ENCODE peak calls at places on chromosomes 3 and 15, in five cellular contexts. L is HCT116, K is hepatocyte, F is left ventricle myocardium inferior, P is tibial artery. O is an unnamed sample. For H3K9me3, the result is how much of the 10 kb centered on the place peaks cover.

GRCh38 chr3:107913671-107914070 is 177.2 kb downstream of the CD47 start:
- DNase-seq in K (no peak), L (no peak), F (no peak), P (no peak), O (no peak)

GRCh38 chr3:121330586-121330985 is 215.2 kb downstream of the POLQ start:
- DNase-seq in L (no peak), P (no peak), F (no peak), K (no peak), O (no peak)

GRCh38 chr3:105367406-105368213 is 901 bp downstream of the ALCAM start:
- DNase-seq in F (peak), L (no peak), P (peak), K (peak), O (peak)

GRCh38 chr15:67251318-67251717 is 3.1 kb downstream of the AAGAB start:
- DNase-seq in L (no peak), F (no peak), K (no peak), P (no peak), O (no peak)

GRCh38 chr3:37995652-37996641 is 5.4 kb downstream of the VILL start:
- DNase-seq in K (no peak), L (no peak), F (no peak), P (peak), O (no peak)

GRCh38 chr3:127732303-127732702 is 59.6 kb downstream of the ABTB1 start:
- DNase-seq in F (no peak), K (no peak), L (no peak), P (no peak), O (no peak)

GRCh38 chr15:77346637-77347036 is 73.3 kb downstream of the PEAK1 start:
- DNase-seq in K (no peak), L (no peak), P (no peak), F (no peak), O (no peak)

GRCh38 chr15:101013769-101014223 is 94.6 kb downstream of the LRRK1 start:
- DNase-seq in F (no peak), L (no peak), P (no peak), K (no peak), O (no peak)

GRCh38 chr3:116815831-116816588 is 106.4 kb downstream of the TUSC7 start:
- DNase-seq in P (no peak), F (no peak), K (peak), L (no peak), O (no peak)

GRCh38 chr15:49464513-49464912 is 41.5 kb downstream of the FGF7 start:
- DNase-seq in L (no peak), P (no peak), K (no peak), F (no peak), O (no peak)

GRCh38 chr3:168820748-168821445 is 725.2 kb upstream of the GOLIM4 start:
- DNase-seq in F (no peak), P (no peak), K (no peak), L (no peak), O (no peak)

GRCh38 chr15:75720787-75721461 is 8.3 kb upstream of the CSPG4 start:
- DNase-seq in L (peak), K (peak), F (no peak), P (no peak), O (peak)

GRCh38 chr15:70853855-70854668 is at the start of gene LARP6:
- DNase-seq in P (peak), L (no peak), F (peak), K (peak), O (peak)

GRCh38 chr3:67526246-67526645 is 128.2 kb downstream of the SUCLG2 start:
- DNase-seq in L (no peak), F (no peak), P (no peak), K (no peak), O (no peak)

GRCh38 chr15:78992416-78993256 is 47.8 kb upstream of the CTSH start:
- DNase-seq in L (no peak), K (no peak), F (no peak), P (peak), O (no peak)

GRCh38 chr15:101001796-101002195 is 82.6 kb downstream of the LRRK1 start:
- DNase-seq in P (no peak), L (no peak), K (no peak), F (no peak), O (no peak)

DNA sequence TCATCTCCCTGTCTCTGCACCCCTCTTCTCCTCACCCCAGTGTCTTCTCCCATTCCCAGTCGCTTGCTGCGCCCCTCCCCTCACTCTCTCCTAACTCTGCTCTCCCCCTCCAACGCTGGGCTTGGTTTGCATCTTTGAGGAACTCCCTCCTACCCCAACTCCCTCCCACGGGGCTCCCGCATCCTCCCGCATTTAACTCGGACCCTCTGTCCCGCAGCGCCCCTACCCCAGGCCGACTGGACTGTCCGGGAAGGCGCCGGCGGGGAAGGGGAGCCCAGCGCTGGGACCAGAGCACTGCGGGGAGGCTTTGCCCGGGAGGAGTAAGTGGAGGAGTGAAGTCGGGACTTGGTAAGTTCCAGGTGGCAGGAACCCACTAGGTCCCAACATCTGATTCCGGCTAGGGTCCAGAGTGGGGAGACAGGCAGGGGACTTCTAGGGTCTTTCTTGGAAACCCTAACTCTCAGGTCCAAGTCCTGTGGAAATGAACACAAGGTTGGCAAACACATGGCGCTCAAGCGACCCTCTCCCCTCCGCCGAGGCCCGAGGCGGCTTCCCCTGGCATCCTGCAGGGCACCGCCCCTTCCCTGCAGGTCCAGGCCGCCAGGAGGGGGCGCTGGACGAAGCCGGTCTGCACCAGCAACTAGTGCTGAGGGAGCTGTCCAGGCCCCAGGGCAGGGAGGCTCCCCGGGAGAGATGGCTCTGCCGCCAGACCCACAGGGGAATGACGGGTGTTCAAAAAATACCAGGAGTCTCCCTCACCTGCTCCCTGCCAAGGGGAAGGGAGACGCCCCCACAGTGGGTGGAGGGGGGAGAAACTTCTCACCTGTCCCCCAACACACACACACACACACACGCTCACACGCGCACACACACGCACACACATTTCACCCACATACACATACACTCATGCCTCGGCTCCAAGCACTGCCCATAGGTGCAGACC is 53.2 kb downstream of the LHFPL4 start:
- DNase-seq in L (peak), K (peak), F (peak), P (no peak), O (peak)
- TF ChIP-seq CTCF in L (peak), K (peak), F (peak), P (peak), O (peak)

DNA sequence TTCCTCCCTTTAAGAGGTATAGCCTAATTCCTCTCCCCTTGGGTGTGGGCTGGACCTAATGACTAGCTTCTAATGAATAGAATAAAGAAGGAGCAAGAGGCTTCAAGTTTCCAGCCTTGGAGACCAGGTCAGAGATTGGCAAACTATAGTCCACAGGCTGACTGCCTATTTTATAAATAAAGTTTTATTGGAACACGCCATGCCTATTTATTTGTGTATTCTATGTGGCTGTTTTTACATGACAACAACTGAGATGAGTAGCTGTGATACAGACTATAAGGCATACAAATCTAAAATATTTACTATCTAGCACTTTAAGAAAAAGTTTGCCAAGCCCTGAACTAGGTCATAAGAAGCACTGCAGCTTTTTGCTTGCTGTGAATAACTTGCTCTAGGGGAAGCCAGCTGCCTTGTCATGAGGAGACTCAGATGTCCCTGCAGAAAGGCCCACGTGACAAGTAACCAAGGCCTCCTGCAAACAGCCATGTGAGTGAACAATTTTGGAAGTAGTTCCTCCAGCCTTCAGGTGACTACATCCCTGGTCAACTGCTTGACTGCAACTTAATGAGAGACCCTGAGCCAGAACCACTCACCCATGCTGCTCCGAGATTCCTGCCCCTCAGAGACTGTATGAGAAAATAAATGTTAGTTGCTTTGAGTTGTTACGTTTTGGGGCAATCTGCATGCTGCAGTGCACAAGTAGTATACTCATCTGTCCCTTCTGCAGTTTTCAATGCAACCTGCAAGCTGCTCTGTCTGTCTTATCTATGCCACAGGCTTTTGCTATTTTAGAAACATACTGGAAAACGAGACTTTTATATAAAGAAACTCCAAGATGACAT is 21.1 kb upstream of the MAP3K13 start:
- DNase-seq in P (no peak), L (no peak), F (no peak), K (no peak), O (no peak)
- H3K9me3 ChIP-seq in P (under half), L (under half), F (under half), K (under half), O (under half)

DNA sequence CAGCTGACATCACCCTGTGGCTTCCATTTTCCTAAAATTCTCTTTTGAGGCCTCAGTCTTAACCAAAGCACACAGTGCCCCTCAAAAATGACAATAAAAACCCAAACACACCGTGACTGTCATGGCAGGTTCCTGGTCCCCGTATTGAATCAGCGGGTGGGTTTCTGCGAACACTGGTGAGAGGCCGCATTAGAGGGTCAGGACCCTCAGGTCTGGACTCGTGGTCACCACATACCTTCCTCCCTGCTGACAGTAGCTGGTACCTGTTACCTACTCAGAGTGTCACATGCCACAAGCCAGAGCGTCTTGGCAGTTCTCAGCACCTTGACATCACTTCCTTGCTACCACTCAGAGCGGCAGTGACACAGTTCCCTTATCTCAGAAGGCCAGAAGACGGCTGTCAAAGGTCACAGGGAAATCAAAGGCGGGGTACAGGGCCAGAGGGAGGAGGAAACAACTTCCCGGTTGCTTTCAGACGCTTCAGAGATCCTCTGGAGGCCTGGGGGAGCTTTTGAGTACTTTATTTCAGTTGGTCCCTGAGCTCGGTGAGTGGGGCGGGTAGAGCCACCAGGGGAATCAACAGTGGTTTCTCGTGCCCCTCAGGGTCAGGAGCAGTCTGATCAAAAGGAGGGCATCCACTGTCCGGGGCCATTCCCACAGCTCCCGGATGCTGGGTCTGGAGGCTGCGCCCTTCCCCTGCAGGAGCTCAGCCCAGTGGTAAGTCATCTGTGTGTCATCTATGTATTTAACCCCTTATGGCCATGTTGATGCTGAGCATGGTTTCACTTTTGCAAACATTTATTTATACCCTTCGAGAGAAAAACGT is at the start of the genes CCR5AS and CCRL2:
- DNase-seq in K (peak), P (peak), L (no peak), F (peak), O (peak)
- H3K4me3 ChIP-seq in K (no peak), P (peak), L (no peak), F (peak), O (peak)

GRCh38 chr15:65056868-65057548 is 10.8 kb downstream of the RASL12 start:
- DNase-seq in P (no peak), L (peak), F (no peak), K (peak), O (no peak)

GRCh38 chr15:65052956-65053355 is 7.8 kb downstream of the SLC51B start:
- DNase-seq in F (no peak), P (no peak), K (no peak), L (no peak), O (no peak)

GRCh38 chr15:65056106-65056505 is 10.9 kb downstream of the SLC51B start:
- DNase-seq in L (no peak), P (no peak), K (no peak), F (no peak), O (no peak)

GRCh38 chr15:65055201-65055870 is 10.1 kb downstream of the SLC51B start:
- DNase-seq in P (no peak), F (no peak), L (no peak), K (no peak), O (no peak)

DNA sequence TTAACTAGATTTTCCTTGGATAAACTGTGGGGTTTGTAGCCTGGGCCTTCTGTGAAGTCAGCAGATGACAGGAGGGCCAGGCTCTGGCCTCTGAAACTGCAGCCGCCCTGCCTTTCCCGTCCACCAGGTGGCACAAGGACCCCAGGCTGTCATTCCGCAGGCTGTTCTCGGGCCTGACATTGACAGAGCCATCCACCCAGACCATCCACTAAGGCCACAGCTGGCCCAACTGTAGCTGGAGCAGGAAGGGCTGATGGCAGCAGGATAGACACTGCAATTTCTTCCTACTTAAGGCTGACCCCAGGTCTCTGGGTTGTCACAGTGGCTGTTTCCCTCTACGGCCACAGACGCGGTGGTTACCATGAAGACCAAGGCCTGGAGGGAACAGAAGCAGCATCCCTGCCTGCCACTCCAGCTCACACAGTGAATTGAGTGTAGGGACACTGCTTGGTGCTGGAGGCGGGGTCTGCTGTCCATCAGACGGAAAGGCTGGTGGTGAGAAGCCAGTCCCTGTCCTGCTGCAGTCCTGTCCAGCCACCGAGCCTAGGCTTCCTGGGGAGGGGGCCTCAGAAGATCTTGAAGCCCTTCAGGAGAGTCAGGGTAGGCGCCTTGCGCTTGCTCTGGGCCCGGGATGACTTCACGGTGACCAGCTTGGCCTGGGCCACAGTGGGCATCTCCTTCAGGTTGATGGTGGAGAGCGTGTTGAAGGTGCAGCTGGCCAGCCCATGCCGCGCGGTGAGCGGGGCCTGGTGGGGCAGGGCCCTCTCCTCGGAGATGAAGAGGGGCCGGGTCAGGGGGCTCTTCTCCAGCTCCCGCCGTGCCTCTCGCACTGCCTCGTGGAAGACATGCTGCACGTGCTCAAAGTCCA is 9.4 kb downstream of the SLC51B start:
- DNase-seq in P (peak), L (peak), F (peak), K (peak), O (peak)
- TF ChIP-seq CTCF in P (peak), L (peak), F (peak), K (peak), O (peak)

GRCh38 chr15:90074916-90075315 is 27.4 kb downstream of the IDH2 start:
- DNase-seq in F (no peak), P (no peak), K (no peak), L (no peak), O (no peak)

GRCh38 chr15:90074023-90074422 is 28.2 kb downstream of the IDH2 start:
- DNase-seq in K (no peak), P (no peak), L (no peak), F (no peak), O (no peak)

GRCh38 chr15:90072978-90073640 is 29.2 kb downstream of the IDH2 start:
- DNase-seq in L (no peak), F (no peak), P (no peak), K (no peak), O (no peak)

GRCh38 chr15:90067953-90068613 is 34.2 kb downstream of the IDH2 start:
- DNase-seq in P (no peak), L (no peak), K (no peak), F (no peak), O (no peak)

GRCh38 chr15:90071220-90071807 is 31.0 kb downstream of the IDH2 start:
- DNase-seq in L (peak), K (peak), P (peak), F (peak), O (peak)
- H3K9me3 ChIP-seq in L (under half), K (under half), P (under half), F (under half), O (under half)

DNA sequence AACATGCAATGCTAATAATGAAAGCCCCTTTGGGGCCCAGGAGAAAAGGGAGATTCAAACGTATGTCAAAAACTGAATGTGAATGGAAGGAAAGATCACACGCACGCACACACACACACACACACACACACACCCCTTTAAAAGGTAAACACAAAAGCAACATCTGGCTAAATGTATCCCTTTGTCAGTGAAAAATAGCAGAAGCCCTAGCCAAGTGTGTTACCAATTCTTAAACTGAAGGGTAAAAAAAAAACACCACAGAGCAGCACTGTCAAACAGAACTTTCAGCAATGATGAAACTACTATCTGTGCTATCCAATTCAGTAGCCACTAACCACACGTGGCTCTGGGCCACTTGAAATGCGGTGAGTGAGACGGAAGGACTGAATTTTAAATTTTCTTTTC is 4.9 kb downstream of the RFTN1 start:
- DNase-seq in P (no peak), K (no peak), F (no peak), L (no peak), O (no peak)
- H3K4me3 ChIP-seq in P (no peak), K (no peak), F (no peak), L (no peak), O (no peak)

GRCh38 chr3:156174229-156174847 is 54.0 kb downstream of the KCNAB1 start:
- DNase-seq in F (no peak), P (no peak), K (peak), L (peak), O (no peak)
- TF ChIP-seq CTCF in F (peak), P (peak), K (peak), L (peak), O (peak)

DNA sequence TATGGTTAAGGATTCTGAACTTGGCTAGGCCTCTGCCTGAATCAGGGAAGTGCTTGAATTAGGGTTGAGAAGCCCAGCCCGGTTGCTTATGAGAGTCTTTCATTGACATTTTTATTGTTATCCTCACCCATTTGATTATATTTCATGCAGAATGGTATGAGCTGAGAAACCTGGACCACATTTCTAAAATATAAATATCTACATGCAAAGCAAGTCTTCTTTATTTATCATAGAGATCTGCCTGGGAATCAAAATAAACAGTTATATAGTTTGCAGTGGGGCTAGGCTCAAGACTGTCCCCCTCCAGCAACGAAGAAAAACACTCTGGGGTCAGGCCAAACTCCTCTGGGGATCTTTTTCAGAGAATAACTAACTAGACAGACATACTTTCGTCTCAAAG is 675.4 kb upstream of the NR2F2 start:
- DNase-seq in P (no peak), K (no peak), L (no peak), F (no peak), O (no peak)
- H3K9me3 ChIP-seq in P (under half), K (under half), L (under half), F (under half), O (under half)

DNA sequence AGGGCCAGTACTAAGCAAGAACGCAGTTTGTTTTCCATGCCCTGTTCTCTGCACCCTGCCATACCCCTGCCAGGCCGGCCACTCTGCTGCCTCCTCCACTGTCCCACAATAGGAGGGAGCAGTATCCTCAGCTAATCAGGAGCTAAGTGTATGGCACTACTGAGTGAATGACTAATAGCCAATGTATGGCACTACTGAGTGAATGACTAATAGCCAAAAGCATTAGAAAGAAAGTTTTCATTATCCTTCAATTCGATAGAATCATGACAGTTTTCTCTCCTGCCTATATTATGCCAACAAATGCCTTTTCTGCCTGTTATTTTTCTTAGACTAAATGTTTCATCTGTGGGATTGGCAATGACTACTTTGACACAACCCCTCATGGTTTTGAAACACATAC is 107.5 kb upstream of the CHRM5 start:
- DNase-seq in P (no peak), K (no peak), F (no peak), L (peak), O (no peak)
- H3K4me3 ChIP-seq in P (no peak), K (no peak), F (no peak), L (no peak), O (no peak)

O was measured in heart right ventricle.